ENCODE peak calls at places on chromosomes 16 and 17, in nine cellular contexts. One of them, this sample, is unnamed.

GRCh38 chr17:47966079-47966519 is 4.8 kb upstream of the CDK5RAP3 start:
- DNase-seq in EH: peak; percentile 22
- DNase-seq in germinal center: no peak
- DNase-seq in stimulated activated naive CD8-positive, alpha-beta T cell treated with anti-CD3 and anti-CD28 coated beads, Interleukin-15, amount 100 ng/mL, for 72 hours: no peak
- DNase-seq in effector memory CD8-positive, alpha-beta T cell: no peak
- DNase-seq in aorta: no peak
- DNase-seq in activated T-cell treated with anti-CD3 and anti-CD28 coated beads, Interleukin-2, amount 50 U/mL, for 4 hours: no peak
- DNase-seq in Caki2: no peak
- DNase-seq in colonic mucosa: peak; percentile 92
- DNase-seq in this sample: no peak

GRCh38 chr16:81767987-81768592 is 11.0 kb upstream of the PLCG2 start:
- DNase-seq in stimulated activated naive CD8-positive, alpha-beta T cell treated with anti-CD3 and anti-CD28 coated beads, Interleukin-15, amount 100 ng/mL, for 72 hours: no peak
- DNase-seq in EH: no peak
- DNase-seq in activated T-cell treated with anti-CD3 and anti-CD28 coated beads, Interleukin-2, amount 50 U/mL, for 4 hours: no peak
- DNase-seq in Caki2: peak; percentile 74
- DNase-seq in colonic mucosa: no peak
- DNase-seq in germinal center: no peak
- DNase-seq in effector memory CD8-positive, alpha-beta T cell: no peak
- DNase-seq in aorta: no peak
- DNase-seq in this sample: no peak

GRCh38 chr17:40362696-40363479 is 1.6 kb downstream of the GJD3 start:
- DNase-seq in stimulated activated naive CD8-positive, alpha-beta T cell treated with anti-CD3 and anti-CD28 coated beads, Interleukin-15, amount 100 ng/mL, for 72 hours: peak; percentile 92
- DNase-seq in effector memory CD8-positive, alpha-beta T cell: peak; percentile 75
- DNase-seq in Caki2: peak; percentile 80
- DNase-seq in germinal center: peak; percentile 86
- DNase-seq in colonic mucosa: peak; percentile 81
- DNase-seq in EH: peak; percentile 81
- DNase-seq in aorta: peak; percentile 78
- DNase-seq in activated T-cell treated with anti-CD3 and anti-CD28 coated beads, Interleukin-2, amount 50 U/mL, for 4 hours: peak; percentile 75
- DNase-seq in this sample: peak; percentile 76

GRCh38 chr17:4184811-4185210 is 41.8 kb downstream of the CYB5D2 start:
- DNase-seq in activated T-cell treated with anti-CD3 and anti-CD28 coated beads, Interleukin-2, amount 50 U/mL, for 4 hours: no peak
- DNase-seq in effector memory CD8-positive, alpha-beta T cell: no peak
- DNase-seq in colonic mucosa: no peak
- DNase-seq in germinal center: no peak
- DNase-seq in Caki2: no peak
- DNase-seq in EH: no peak
- DNase-seq in aorta: no peak
- DNase-seq in stimulated activated naive CD8-positive, alpha-beta T cell treated with anti-CD3 and anti-CD28 coated beads, Interleukin-15, amount 100 ng/mL, for 72 hours: no peak
- DNase-seq in this sample: no peak

GRCh38 chr16:2713985-2714774 is 5.8 kb downstream of the PRSS27 start:
- DNase-seq in Caki2: no peak
- DNase-seq in germinal center: no peak
- DNase-seq in aorta: no peak
- DNase-seq in stimulated activated naive CD8-positive, alpha-beta T cell treated with anti-CD3 and anti-CD28 coated beads, Interleukin-15, amount 100 ng/mL, for 72 hours: no peak
- DNase-seq in colonic mucosa: no peak
- DNase-seq in effector memory CD8-positive, alpha-beta T cell: no peak
- DNase-seq in activated T-cell treated with anti-CD3 and anti-CD28 coated beads, Interleukin-2, amount 50 U/mL, for 4 hours: no peak
- DNase-seq in EH: no peak
- DNase-seq in this sample: no peak

GRCh38 chr17:55421179-55421934 is at the start of gene MMD:
- DNase-seq in germinal center: peak; percentile 19
- DNase-seq in stimulated activated naive CD8-positive, alpha-beta T cell treated with anti-CD3 and anti-CD28 coated beads, Interleukin-15, amount 100 ng/mL, for 72 hours: peak; percentile 54
- DNase-seq in Caki2: peak; percentile 48
- DNase-seq in aorta: peak; percentile 59
- DNase-seq in effector memory CD8-positive, alpha-beta T cell: no peak
- DNase-seq in EH: no peak
- DNase-seq in activated T-cell treated with anti-CD3 and anti-CD28 coated beads, Interleukin-2, amount 50 U/mL, for 4 hours: peak; percentile 4
- DNase-seq in colonic mucosa: peak; percentile 77
- DNase-seq in this sample: no peak

GRCh38 chr17:82021728-82022309 is 859 bp downstream of the CENPX start:
- DNase-seq in EH: peak; percentile 8
- DNase-seq in effector memory CD8-positive, alpha-beta T cell: no peak
- DNase-seq in activated T-cell treated with anti-CD3 and anti-CD28 coated beads, Interleukin-2, amount 50 U/mL, for 4 hours: no peak
- DNase-seq in stimulated activated naive CD8-positive, alpha-beta T cell treated with anti-CD3 and anti-CD28 coated beads, Interleukin-15, amount 100 ng/mL, for 72 hours: no peak
- DNase-seq in colonic mucosa: peak; percentile 66
- DNase-seq in germinal center: no peak
- DNase-seq in aorta: no peak
- DNase-seq in Caki2: no peak
- DNase-seq in this sample: no peak

GRCh38 chr16:67034478-67034877 is 5.5 kb downstream of the CBFB start:
- DNase-seq in EH: peak; percentile 53
- DNase-seq in germinal center: no peak
- DNase-seq in activated T-cell treated with anti-CD3 and anti-CD28 coated beads, Interleukin-2, amount 50 U/mL, for 4 hours: no peak
- DNase-seq in Caki2: no peak
- DNase-seq in stimulated activated naive CD8-positive, alpha-beta T cell treated with anti-CD3 and anti-CD28 coated beads, Interleukin-15, amount 100 ng/mL, for 72 hours: no peak
- DNase-seq in aorta: no peak
- DNase-seq in effector memory CD8-positive, alpha-beta T cell: no peak
- DNase-seq in colonic mucosa: no peak
- DNase-seq in this sample: no peak

GRCh38 chr16:54402270-54402669 is 115.7 kb upstream of the IRX3 start:
- DNase-seq in EH: peak; percentile 85
- DNase-seq in colonic mucosa: no peak
- DNase-seq in Caki2: no peak
- DNase-seq in germinal center: no peak
- DNase-seq in activated T-cell treated with anti-CD3 and anti-CD28 coated beads, Interleukin-2, amount 50 U/mL, for 4 hours: no peak
- DNase-seq in stimulated activated naive CD8-positive, alpha-beta T cell treated with anti-CD3 and anti-CD28 coated beads, Interleukin-15, amount 100 ng/mL, for 72 hours: no peak
- DNase-seq in effector memory CD8-positive, alpha-beta T cell: no peak
- DNase-seq in aorta: no peak
- DNase-seq in this sample: no peak

GRCh38 chr16:77596243-77596642 is 126.1 kb upstream of the NUDT7 start:
- DNase-seq in stimulated activated naive CD8-positive, alpha-beta T cell treated with anti-CD3 and anti-CD28 coated beads, Interleukin-15, amount 100 ng/mL, for 72 hours: no peak
- DNase-seq in Caki2: no peak
- DNase-seq in effector memory CD8-positive, alpha-beta T cell: no peak
- DNase-seq in germinal center: no peak
- DNase-seq in aorta: no peak
- DNase-seq in colonic mucosa: no peak
- DNase-seq in EH: peak; percentile 7
- DNase-seq in activated T-cell treated with anti-CD3 and anti-CD28 coated beads, Interleukin-2, amount 50 U/mL, for 4 hours: no peak
- DNase-seq in this sample: no peak

GRCh38 chr17:40374965-40375498 is 10.5 kb upstream of the GJD3 start:
- DNase-seq in EH: no peak
- DNase-seq in stimulated activated naive CD8-positive, alpha-beta T cell treated with anti-CD3 and anti-CD28 coated beads, Interleukin-15, amount 100 ng/mL, for 72 hours: no peak
- DNase-seq in germinal center: no peak
- DNase-seq in aorta: no peak
- DNase-seq in effector memory CD8-positive, alpha-beta T cell: no peak
- DNase-seq in activated T-cell treated with anti-CD3 and anti-CD28 coated beads, Interleukin-2, amount 50 U/mL, for 4 hours: no peak
- DNase-seq in colonic mucosa: no peak
- DNase-seq in Caki2: no peak
- DNase-seq in this sample: no peak

GRCh38 chr16:55275869-55276268 is 48.1 kb upstream of the IRX6 start:
- DNase-seq in stimulated activated naive CD8-positive, alpha-beta T cell treated with anti-CD3 and anti-CD28 coated beads, Interleukin-15, amount 100 ng/mL, for 72 hours: no peak
- DNase-seq in aorta: no peak
- DNase-seq in effector memory CD8-positive, alpha-beta T cell: no peak
- DNase-seq in activated T-cell treated with anti-CD3 and anti-CD28 coated beads, Interleukin-2, amount 50 U/mL, for 4 hours: no peak
- DNase-seq in Caki2: no peak
- DNase-seq in EH: no peak
- DNase-seq in germinal center: no peak
- DNase-seq in colonic mucosa: no peak
- DNase-seq in this sample: no peak

GRCh38 chr17:4858068-4858879 is 25.1 kb downstream of the MINK1 start:
- DNase-seq in effector memory CD8-positive, alpha-beta T cell: no peak
- DNase-seq in aorta: no peak
- DNase-seq in germinal center: no peak
- DNase-seq in colonic mucosa: no peak
- DNase-seq in activated T-cell treated with anti-CD3 and anti-CD28 coated beads, Interleukin-2, amount 50 U/mL, for 4 hours: no peak
- DNase-seq in stimulated activated naive CD8-positive, alpha-beta T cell treated with anti-CD3 and anti-CD28 coated beads, Interleukin-15, amount 100 ng/mL, for 72 hours: no peak
- DNase-seq in Caki2: no peak
- DNase-seq in EH: peak; percentile 35
- DNase-seq in this sample: no peak